ENCODE peak calls at places on chromosomes 16 and 17, in five cellular contexts. D is T-helper 2 cell; J is A673; U is activated CD4-positive, alpha-beta T cell treated with anti-CD3 and anti-CD28 coated beads, Interleukin-2, amount 50 U/mL, for 48 hours; H is OCI-LY7. W is an unnamed sample.

GRCh38 chr17:77337150-77337549 is 196.4 kb downstream of the SEC14L1 start:
- DNase-seq in D (no peak), U (no peak), H (no peak), J (no peak), W (no peak)

GRCh38 chr17:45256114-45256966 is 5.6 kb downstream of the SPATA32 start:
- DNase-seq in J (no peak), H (no peak), D (peak; percentile 36), U (peak; percentile 38), W (no peak)

GRCh38 chr17:17511971-17512858 is 16.0 kb upstream of the RASD1 start:
- DNase-seq in D (no peak), H (no peak), U (no peak), J (no peak), W (no peak)

GRCh38 chr17:8956521-8956920 is 9.0 kb downstream of the PIK3R5 start:
- DNase-seq in D (peak; percentile 87), U (no peak), J (no peak), H (no peak), W (no peak)

GRCh38 chr16:86495357-86495701 is 15.0 kb upstream of the FOXF1 start:
- DNase-seq in D (no peak), H (no peak), U (no peak), J (no peak), W (no peak)

GRCh38 chr16:86408685-86409084 is 101.6 kb upstream of the FOXF1 start:
- DNase-seq in U (no peak), J (no peak), H (no peak), D (no peak), W (no peak)

GRCh38 chr17:48597492-48597774 is 3.9 kb upstream of the HOXB5 start:
- DNase-seq in J (no peak), D (no peak), U (no peak), H (no peak), W (no peak)

GRCh38 chr17:9141423-9141753 is 120.1 kb downstream of the NTN1 start:
- DNase-seq in H (no peak), D (no peak), U (no peak), J (no peak), W (no peak)

GRCh38 chr16:81493755-81494433 is 49.3 kb downstream of the CMIP start:
- DNase-seq in J (no peak), D (no peak), H (no peak), U (peak; percentile 57), W (no peak)

GRCh38 chr17:72189781-72190593 is 69.2 kb downstream of the SOX9 start:
- DNase-seq in J (no peak), U (no peak), H (no peak), D (no peak), W (no peak)

GRCh38 chr17:16197276-16197675 is 18.1 kb downstream of the NCOR1 start:
- DNase-seq in U (no peak), J (no peak), H (no peak), D (no peak), W (no peak)

GRCh38 chr17:41687828-41688640 is 651 bp upstream of the EIF1 start:
- DNase-seq in U (peak; percentile 71), H (peak; percentile 68), D (peak; percentile 62), J (peak; percentile 61), W (no peak)

GRCh38 chr17:4833941-4834501 is 881 bp downstream of the MINK1 start:
- DNase-seq in H (peak; percentile 26), U (peak; percentile 21), D (peak; percentile 26), J (peak; percentile 72), W (peak; percentile 16)

GRCh38 chr17:62791235-62792121 is 16.6 kb downstream of the MARCHF10 start:
- DNase-seq in J (no peak), U (no peak), D (no peak), H (no peak), W (no peak)

GRCh38 chr16:11687606-11688519 is 19.6 kb downstream of the SNN start:
- DNase-seq in D (no peak), H (peak; percentile 62), U (no peak), J (no peak), W (no peak)

GRCh38 chr17:56125830-56126819 is 27.1 kb upstream of the ANKFN1 start:
- DNase-seq in J (peak; percentile 43), U (no peak), H (peak; percentile 10), D (peak; percentile 19), W (peak; percentile 17)

GRCh38 chr17:1733759-1734158 is 8.9 kb upstream of the SERPINF2 start:
- DNase-seq in U (no peak), J (no peak), H (no peak), D (no peak), W (no peak)

GRCh38 chr16:555528-556478 is 4.4 kb upstream of the PRR35 start:
- DNase-seq in U (no peak), J (no peak), H (no peak), D (no peak), W (no peak)

GRCh38 chr17:32862940-32863339 is 14.0 kb downstream of the MYO1D start:
- DNase-seq in H (no peak), D (no peak), U (no peak), J (no peak), W (no peak)

GRCh38 chr16:57838161-57838560 is 35.9 kb upstream of the KIFC3 start:
- DNase-seq in H (no peak), D (no peak), U (no peak), J (no peak), W (no peak)

GRCh38 chr16:79932564-79932963 is 332.0 kb upstream of the MAF start:
- DNase-seq in J (no peak), H (no peak), U (no peak), D (peak; percentile 11), W (no peak)

GRCh38 chr17:75683467-75684041 is 16.4 kb downstream of the SAP30BP start:
- DNase-seq in U (no peak), H (no peak), J (no peak), D (no peak), W (no peak)

GRCh38 chr17:7315570-7316243 is 547 bp upstream of the GPS2 start:
- DNase-seq in J (no peak), D (no peak), U (no peak), H (no peak), W (no peak)

GRCh38 chr17:7042507-7043194 is 1.2 kb downstream of the SLC16A11 start:
- DNase-seq in D (peak; percentile 69), H (no peak), U (peak; percentile 57), J (peak; percentile 32), W (no peak)

GRCh38 chr17:27579897-27580321 is 51.1 kb upstream of the LGALS9 start:
- DNase-seq in H (no peak), D (peak; percentile 60), U (peak; percentile 38), J (no peak), W (no peak)

GRCh38 chr16:3431779-3432219 is 11.5 kb downstream of the ZNF597 start:
- DNase-seq in H (no peak), J (peak; percentile 80), U (peak; percentile 71), D (peak; percentile 80), W (no peak)

GRCh38 chr16:4038448-4038847 is 77.8 kb downstream of the ADCY9 start:
- DNase-seq in H (no peak), D (no peak), U (no peak), J (no peak), W (no peak)

GRCh38 chr16:67435758-67436164 is 4.8 kb downstream of the HSD11B2 start:
- DNase-seq in J (no peak), D (no peak), U (no peak), H (no peak), W (no peak)

GRCh38 chr17:47907932-47908562 is 12.0 kb downstream of the SP2 start:
- DNase-seq in D (no peak), J (no peak), U (no peak), H (no peak), W (no peak)

GRCh38 chr16:89365044-89365467 is 125.3 kb downstream of the ANKRD11 start:
- DNase-seq in H (no peak), U (no peak), D (peak; percentile 42), J (no peak), W (no peak)

GRCh38 chr17:29567362-29568330 is 809 bp upstream of the ABHD15 start:
- DNase-seq in U (peak; percentile 86), J (peak; percentile 87), D (peak; percentile 88), H (peak; percentile 84), W (peak; percentile 85)

GRCh38 chr17:44972953-44973352 is 4.8 kb upstream of the C1QL1 start:
- DNase-seq in U (no peak), J (no peak), D (no peak), H (no peak), W (no peak)

GRCh38 chr17:47733047-47733413 is at the start of gene TBX21:
- DNase-seq in U (peak; percentile 94), H (peak; percentile 41), J (peak; percentile 87), D (peak; percentile 87), W (peak; percentile 74)

GRCh38 chr17:41912925-41913324 is 5.8 kb downstream of the ACLY start:
- DNase-seq in J (no peak), U (no peak), H (no peak), D (no peak), W (no peak)